ENCODE peak calls at places on chromosomes 12 and 14, in five cellular contexts. T is breast epithelium; F is CD8-positive, alpha-beta memory T cell; V is A549; K is bronchial epithelial cell. Y is an unnamed sample.

GRCh38 chr12:87930033-87930432 is 99.2 kb downstream of the C12orf50 start:
- DNase-seq in K (peak), F (no peak), T (no peak), V (no peak), Y (peak)

GRCh38 chr14:89139404-89140247 is 277.4 kb downstream of the FOXN3 start:
- DNase-seq in K (peak), F (no peak), V (no peak), T (no peak), Y (no peak)

GRCh38 chr12:43289412-43289811 is 262.6 kb downstream of the ADAMTS20 start:
- DNase-seq in K (no peak), V (no peak), T (no peak), F (no peak), Y (no peak)

GRCh38 chr14:90513151-90514014 is 116.6 kb downstream of the CALM1 start:
- DNase-seq in K (peak), F (no peak), V (peak), T (peak), Y (no peak)

GRCh38 chr14:95318399-95318834 is 1.3 kb downstream of the CLMN start:
- DNase-seq in V (no peak), F (no peak), K (no peak), T (peak), Y (no peak)

GRCh38 chr12:48999371-49000131 is at the start of gene DDN:
- DNase-seq in V (peak), K (no peak), F (peak), T (no peak), Y (no peak)

GRCh38 chr14:90434370-90435020 is 37.7 kb downstream of the CALM1 start:
- DNase-seq in F (no peak), K (no peak), V (no peak), T (no peak), Y (no peak)

GRCh38 chr14:24332094-24332983 is 2.5 kb downstream of the ADCY4 start:
- DNase-seq in T (peak), V (peak), K (peak), F (peak), Y (no peak)

GRCh38 chr12:6334940-6335450 is 6.9 kb downstream of the TNFRSF1A start:
- DNase-seq in F (no peak), T (no peak), V (no peak), K (no peak), Y (no peak)

GRCh38 chr12:131832393-131833231 is 4.4 kb downstream of the MMP17 start:
- DNase-seq in T (no peak), K (peak), F (no peak), V (peak), Y (no peak)

GRCh38 chr14:54450535-54450934 is 9.4 kb upstream of the CNIH1 start:
- DNase-seq in V (no peak), K (peak), T (no peak), F (no peak), Y (no peak)

GRCh38 chr12:124700810-124701594 is 133.6 kb upstream of the NCOR2 start:
- DNase-seq in F (no peak), T (peak), K (peak), V (peak), Y (no peak)

GRCh38 chr12:129886541-129886940 is 17.3 kb downstream of the TMEM132D start:
- DNase-seq in K (no peak), F (no peak), T (no peak), V (no peak), Y (no peak)

GRCh38 chr14:43411841-43412240 is 1095.2 kb downstream of the FSCB start:
- DNase-seq in T (no peak), K (no peak), V (no peak), F (no peak), Y (no peak)

GRCh38 chr12:26939192-26939832 is 1.0 kb downstream of the FGFR1OP2 start:
- DNase-seq in F (no peak), T (no peak), K (peak), V (no peak), Y (no peak)

GRCh38 chr12:78802593-78802992 is 62.0 kb upstream of the SYT1 start:
- DNase-seq in T (no peak), K (peak), V (peak), F (no peak), Y (peak)

GRCh38 chr12:93722757-93723567 is 45.8 kb downstream of the CRADD start:
- DNase-seq in F (no peak), T (no peak), V (no peak), K (peak), Y (no peak)

GRCh38 chr12:52190860-52191729 is 719 bp downstream of the KRT80 start:
- DNase-seq in F (no peak), K (no peak), T (no peak), V (peak), Y (no peak)

GRCh38 chr14:29548948-29549370 is 378.7 kb downstream of the PRKD1 start:
- DNase-seq in T (no peak), V (peak), F (no peak), K (peak), Y (peak)

GRCh38 chr12:125001636-125002035 is 8.2 kb downstream of the BRI3BP start:
- DNase-seq in K (no peak), F (no peak), T (no peak), V (no peak), Y (no peak)

GRCh38 chr14:68779761-68780323 is 13.0 kb downstream of the ZFP36L1 start:
- DNase-seq in T (peak), F (peak), K (no peak), V (peak), Y (peak)

GRCh38 chr12:104130760-104131159 is 7.2 kb downstream of the NFYB start:
- DNase-seq in F (no peak), V (no peak), T (no peak), K (no peak), Y (no peak)

GRCh38 chr12:109900752-109901580 is 892 bp downstream of the TCHP start:
- DNase-seq in V (no peak), T (no peak), F (no peak), K (no peak), Y (no peak)

GRCh38 chr14:44785096-44785495 is 176.7 kb downstream of the KLHL28 start:
- DNase-seq in F (no peak), K (no peak), V (no peak), T (no peak), Y (no peak)

GRCh38 chr12:109287181-109287580 is 21.9 kb downstream of the FOXN4 start:
- DNase-seq in F (no peak), T (no peak), K (no peak), V (no peak), Y (no peak)

GRCh38 chr12:17793854-17794253 is 296.1 kb downstream of the RERGL start:
- DNase-seq in F (no peak), K (peak), T (no peak), V (no peak), Y (no peak)

GRCh38 chr12:65170245-65170881 is 980 bp downstream of the LEMD3 start:
- DNase-seq in V (peak), F (peak), K (peak), T (peak), Y (no peak)

GRCh38 chr14:23561259-23561658 is 5.2 kb downstream of the THTPA start:
- DNase-seq in T (no peak), V (no peak), K (no peak), F (no peak), Y (no peak)

GRCh38 chr14:94936411-94936892 is 166.5 kb upstream of the GSC start:
- DNase-seq in T (peak), K (no peak), F (no peak), V (no peak), Y (no peak)

GRCh38 chr14:93797071-93797470 is 8.8 kb upstream of the PRIMA1 start:
- DNase-seq in T (peak), F (no peak), K (peak), V (no peak), Y (no peak)

GRCh38 chr12:1993871-1994371 is 10.3 kb downstream of the DCP1B start:
- DNase-seq in V (no peak), T (no peak), K (peak), F (no peak), Y (no peak)

GRCh38 chr12:111024205-111024794 is 103.9 kb upstream of the MYL2 start:
- DNase-seq in F (peak), V (peak), T (no peak), K (peak), Y (no peak)

GRCh38 chr14:92793709-92794546 is at the start of gene GOLGA5:
- DNase-seq in K (peak), T (peak), V (peak), F (peak), Y (peak)

GRCh38 chr14:92925446-92925845 is 2.5 kb downstream of the CHGA start:
- DNase-seq in K (no peak), F (no peak), T (no peak), V (no peak), Y (no peak)

GRCh38 chr14:96243785-96244184 is 12.2 kb upstream of the BDKRB1 start:
- DNase-seq in F (no peak), K (no peak), V (no peak), T (no peak), Y (no peak)

GRCh38 chr14:101470266-101470665 is 91.0 kb upstream of the DIO3 start:
- DNase-seq in V (no peak), T (no peak), K (no peak), F (no peak), Y (no peak)

GRCh38 chr12:95703986-95704385 is 86.6 kb downstream of the NTN4 start:
- DNase-seq in K (no peak), F (no peak), V (no peak), T (no peak), Y (no peak)

GRCh38 chr12:170361-171225 is 43.4 kb downstream of the SLC6A12 start:
- DNase-seq in V (no peak), T (no peak), K (no peak), F (no peak), Y (no peak)
- H3K4me3 ChIP-seq in V (no peak), T (no peak), K (no peak), F (no peak), Y (no peak)

GRCh38 chr12:46404225-46404631 is 31.7 kb upstream of the SLC38A2 start:
- DNase-seq in V (no peak), T (no peak), F (no peak), K (no peak), Y (peak)
- H3K4me3 ChIP-seq in V (no peak), T (no peak), F (no peak), K (no peak), Y (no peak)

GRCh38 chr12:8912910-8913309 is 1.4 kb upstream of the PHC1 start:
- DNase-seq in K (peak), V (peak), T (peak), F (no peak), Y (no peak)
- H3K4me3 ChIP-seq in K (no peak), V (no peak), T (peak), F (no peak), Y (no peak)

GRCh38 chr12:127455347-127456265 is 811.4 kb upstream of the TMEM132C start:
- DNase-seq in F (no peak), V (no peak), T (no peak), K (no peak), Y (no peak)
- H3K4me3 ChIP-seq in F (no peak), V (no peak), T (peak), K (no peak), Y (peak)

GRCh38 chr12:10214877-10215267 is 2.2 kb downstream of the GABARAPL1 start:
- DNase-seq in F (no peak), T (no peak), K (no peak), V (no peak), Y (no peak)
- H3K4me3 ChIP-seq in F (no peak), T (peak), K (no peak), V (no peak), Y (peak)